ENCODE peak calls at places on chromosomes 12 and 14, in nine cellular contexts. One of them, this sample, is unnamed.
A peak's percentile ranks its signal among the peaks of the same experiment; 100 is the strongest.

GRCh38 chr12:65895759-65896656 is 71.7 kb downstream of the HMGA2 start:
- DNase-seq in fibroblast of lung: no peak
- DNase-seq in Caco-2: peak; percentile 64
- DNase-seq in upper lobe of left lung: no peak
- DNase-seq in kidney epithelial cell: no peak
- DNase-seq in uterus: no peak
- DNase-seq in upper lobe of right lung: no peak
- DNase-seq in suprapubic skin: no peak
- DNase-seq in endodermal cell: peak; percentile 72
- DNase-seq in this sample: no peak

GRCh38 chr12:122813310-122813713 is 21.9 kb upstream of the HIP1R start:
- DNase-seq in fibroblast of lung: no peak
- DNase-seq in Caco-2: no peak
- DNase-seq in upper lobe of left lung: no peak
- DNase-seq in kidney epithelial cell: no peak
- DNase-seq in uterus: no peak
- DNase-seq in upper lobe of right lung: no peak
- DNase-seq in suprapubic skin: no peak
- DNase-seq in endodermal cell: no peak
- DNase-seq in this sample: no peak

GRCh38 chr14:32075636-32076277 is 1.3 kb upstream of the ARHGAP5 start:
- DNase-seq in fibroblast of lung: peak; percentile 31
- DNase-seq in Caco-2: no peak
- DNase-seq in upper lobe of left lung: peak; percentile 41
- DNase-seq in kidney epithelial cell: no peak
- DNase-seq in uterus: no peak
- DNase-seq in upper lobe of right lung: no peak
- DNase-seq in suprapubic skin: peak; percentile 83
- DNase-seq in endodermal cell: no peak
- DNase-seq in this sample: peak; percentile 51

GRCh38 chr12:109811624-109811995 is 21.6 kb downstream of the TRPV4 start:
- DNase-seq in fibroblast of lung: no peak
- DNase-seq in Caco-2: peak; percentile 30
- DNase-seq in upper lobe of left lung: no peak
- DNase-seq in kidney epithelial cell: no peak
- DNase-seq in uterus: no peak
- DNase-seq in upper lobe of right lung: no peak
- DNase-seq in suprapubic skin: no peak
- DNase-seq in endodermal cell: peak; percentile 79
- DNase-seq in this sample: no peak

GRCh38 chr14:33062476-33062875 is 123.8 kb downstream of the NPAS3 start:
- DNase-seq in fibroblast of lung: no peak
- DNase-seq in Caco-2: no peak
- DNase-seq in upper lobe of left lung: no peak
- DNase-seq in kidney epithelial cell: no peak
- DNase-seq in uterus: no peak
- DNase-seq in upper lobe of right lung: no peak
- DNase-seq in suprapubic skin: no peak
- DNase-seq in endodermal cell: no peak
- DNase-seq in this sample: no peak

GRCh38 chr12:104180389-104180788 is 35.2 kb upstream of the TXNRD1 start:
- DNase-seq in fibroblast of lung: peak; percentile 15
- DNase-seq in Caco-2: no peak
- DNase-seq in upper lobe of left lung: no peak
- DNase-seq in kidney epithelial cell: no peak
- DNase-seq in uterus: no peak
- DNase-seq in upper lobe of right lung: no peak
- DNase-seq in suprapubic skin: no peak
- DNase-seq in endodermal cell: no peak
- DNase-seq in this sample: no peak

GRCh38 chr14:24307575-24308341 is at the start of gene CIDEB:
- DNase-seq in fibroblast of lung: peak; percentile 53
- DNase-seq in Caco-2: peak; percentile 82
- DNase-seq in upper lobe of left lung: peak; percentile 68
- DNase-seq in kidney epithelial cell: no peak
- DNase-seq in uterus: no peak
- DNase-seq in upper lobe of right lung: no peak
- DNase-seq in suprapubic skin: peak; percentile 86
- DNase-seq in endodermal cell: peak; percentile 91
- DNase-seq in this sample: peak; percentile 76

GRCh38 chr12:78418919-78419318 is 445.7 kb upstream of the SYT1 start:
- DNase-seq in fibroblast of lung: no peak
- DNase-seq in Caco-2: no peak
- DNase-seq in upper lobe of left lung: no peak
- DNase-seq in kidney epithelial cell: no peak
- DNase-seq in uterus: no peak
- DNase-seq in upper lobe of right lung: no peak
- DNase-seq in suprapubic skin: no peak
- DNase-seq in endodermal cell: no peak
- DNase-seq in this sample: no peak

GRCh38 chr14:22567437-22567836 is 21.6 kb downstream of the DAD1 start:
- DNase-seq in fibroblast of lung: no peak
- DNase-seq in Caco-2: no peak
- DNase-seq in upper lobe of left lung: no peak
- DNase-seq in kidney epithelial cell: no peak
- DNase-seq in uterus: no peak
- DNase-seq in upper lobe of right lung: no peak
- DNase-seq in suprapubic skin: no peak
- DNase-seq in endodermal cell: no peak
- DNase-seq in this sample: no peak

GRCh38 chr12:47775100-47775911 is 2.3 kb downstream of the SLC48A1 start:
- DNase-seq in fibroblast of lung: peak; percentile 50
- DNase-seq in Caco-2: no peak
- DNase-seq in upper lobe of left lung: no peak
- DNase-seq in kidney epithelial cell: no peak
- DNase-seq in uterus: no peak
- DNase-seq in upper lobe of right lung: peak; percentile 66
- DNase-seq in suprapubic skin: no peak
- DNase-seq in endodermal cell: no peak
- DNase-seq in this sample: no peak

GRCh38 chr12:49903700-49904423 is at the start of gene FAIM2:
- DNase-seq in fibroblast of lung: peak; percentile 84
- DNase-seq in Caco-2: no peak
- DNase-seq in upper lobe of left lung: no peak
- DNase-seq in kidney epithelial cell: no peak
- DNase-seq in uterus: peak; percentile 81
- DNase-seq in upper lobe of right lung: peak; percentile 77
- DNase-seq in suprapubic skin: no peak
- DNase-seq in endodermal cell: peak; percentile 79
- DNase-seq in this sample: no peak

GRCh38 chr12:115922952-115923564 is 354.4 kb downstream of the MED13L start:
- DNase-seq in fibroblast of lung: peak; percentile 29
- DNase-seq in Caco-2: peak; percentile 63
- DNase-seq in upper lobe of left lung: no peak
- DNase-seq in kidney epithelial cell: no peak
- DNase-seq in uterus: no peak
- DNase-seq in upper lobe of right lung: no peak
- DNase-seq in suprapubic skin: no peak
- DNase-seq in endodermal cell: peak; percentile 54
- DNase-seq in this sample: no peak

GRCh38 chr14:89337912-89338311 is 79.1 kb downstream of the FOXN3 start:
- DNase-seq in fibroblast of lung: peak; percentile 69
- DNase-seq in Caco-2: peak; percentile 13
- DNase-seq in upper lobe of left lung: no peak
- DNase-seq in kidney epithelial cell: no peak
- DNase-seq in uterus: no peak
- DNase-seq in upper lobe of right lung: no peak
- DNase-seq in suprapubic skin: no peak
- DNase-seq in endodermal cell: no peak
- DNase-seq in this sample: no peak

GRCh38 chr14:100698719-100699448 is 27.8 kb upstream of the DLK1 start:
- DNase-seq in fibroblast of lung: no peak
- DNase-seq in Caco-2: no peak
- DNase-seq in upper lobe of left lung: no peak
- DNase-seq in kidney epithelial cell: no peak
- DNase-seq in uterus: no peak
- DNase-seq in upper lobe of right lung: no peak
- DNase-seq in suprapubic skin: no peak
- DNase-seq in endodermal cell: no peak
- DNase-seq in this sample: no peak

GRCh38 chr14:59464651-59465569 is at the start of gene GPR135:
- DNase-seq in fibroblast of lung: peak; percentile 42
- DNase-seq in Caco-2: peak; percentile 77
- DNase-seq in upper lobe of left lung: peak; percentile 67
- DNase-seq in kidney epithelial cell: no peak
- DNase-seq in uterus: peak; percentile 67
- DNase-seq in upper lobe of right lung: peak; percentile 83
- DNase-seq in suprapubic skin: peak; percentile 82
- DNase-seq in endodermal cell: peak; percentile 91
- DNase-seq in this sample: peak; percentile 46
- TF ChIP-seq CTCF in fibroblast of lung: no peak
- TF ChIP-seq CTCF in Caco-2: no peak
- TF ChIP-seq CTCF in upper lobe of left lung: no peak
- TF ChIP-seq CTCF in kidney epithelial cell: no peak
- TF ChIP-seq CTCF in uterus: no peak
- TF ChIP-seq CTCF in upper lobe of right lung: no peak
- TF ChIP-seq CTCF in suprapubic skin: no peak
- TF ChIP-seq CTCF in endodermal cell: no peak
- TF ChIP-seq CTCF in this sample: no peak

DNA sequence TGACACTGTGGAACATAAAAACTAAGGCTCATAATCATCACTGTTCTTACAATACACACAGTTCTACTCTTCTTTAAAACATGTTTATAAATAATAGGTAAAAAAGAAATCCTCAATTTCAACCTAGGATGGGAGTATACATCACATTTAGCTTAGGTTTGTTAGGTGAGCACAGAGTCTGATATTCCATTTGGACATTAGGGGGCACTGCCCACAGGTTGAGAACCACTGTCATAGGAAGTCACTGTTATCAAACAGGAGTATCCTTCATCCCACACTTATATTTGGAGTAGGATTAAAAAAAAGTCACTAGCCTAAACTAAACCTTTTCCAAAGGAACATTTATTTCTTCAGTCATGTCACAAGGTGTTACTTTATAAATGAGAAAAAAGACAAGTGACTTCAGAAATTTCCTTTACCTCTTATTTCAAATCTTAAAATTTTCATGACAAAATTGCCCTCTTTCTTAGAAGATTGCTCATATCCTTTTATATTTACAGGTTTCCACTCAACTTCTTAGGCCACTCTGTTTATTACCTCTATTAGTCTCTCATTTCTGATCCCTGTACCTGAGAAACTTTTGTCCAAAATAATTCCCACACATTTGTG is 240.6 kb downstream of the CPNE8 start:
- DNase-seq in fibroblast of lung: no peak
- DNase-seq in Caco-2: peak; percentile 45
- DNase-seq in upper lobe of left lung: no peak
- DNase-seq in kidney epithelial cell: no peak
- DNase-seq in uterus: no peak
- DNase-seq in upper lobe of right lung: no peak
- DNase-seq in suprapubic skin: no peak
- DNase-seq in endodermal cell: peak; percentile 73
- DNase-seq in this sample: no peak
- TF ChIP-seq CTCF in fibroblast of lung: no peak
- TF ChIP-seq CTCF in Caco-2: peak; percentile 48
- TF ChIP-seq CTCF in upper lobe of left lung: peak; percentile 34
- TF ChIP-seq CTCF in kidney epithelial cell: peak; percentile 75
- TF ChIP-seq CTCF in uterus: no peak
- TF ChIP-seq CTCF in upper lobe of right lung: peak; percentile 38
- TF ChIP-seq CTCF in suprapubic skin: peak; percentile 26
- TF ChIP-seq CTCF in endodermal cell: peak; percentile 85
- TF ChIP-seq CTCF in this sample: peak; percentile 60

DNA sequence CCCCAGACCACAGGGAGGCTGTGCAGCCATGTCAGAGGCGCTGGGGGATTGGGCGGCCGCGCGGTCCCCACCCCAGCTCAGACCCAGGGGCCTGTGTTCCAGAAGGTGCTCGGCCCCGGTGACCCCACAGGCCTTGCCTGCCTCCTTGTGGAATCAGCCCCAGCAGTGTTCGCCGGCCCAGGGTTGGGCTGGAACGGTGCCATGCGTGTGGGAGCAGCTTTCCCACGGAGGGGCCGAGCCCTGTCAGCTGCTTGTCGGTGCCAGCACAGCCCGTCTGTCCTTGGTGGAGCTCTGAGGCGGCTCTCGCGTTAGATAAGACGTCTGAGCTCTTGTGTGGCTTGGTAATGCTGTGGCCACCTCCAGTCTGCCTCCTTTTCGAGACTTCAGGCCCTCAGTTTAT is 8.5 kb downstream of the ZFYVE21 start:
- DNase-seq in fibroblast of lung: peak; percentile 33
- DNase-seq in Caco-2: no peak
- DNase-seq in upper lobe of left lung: no peak
- DNase-seq in kidney epithelial cell: no peak
- DNase-seq in uterus: peak; percentile 63
- DNase-seq in upper lobe of right lung: no peak
- DNase-seq in suprapubic skin: no peak
- DNase-seq in endodermal cell: no peak
- DNase-seq in this sample: no peak
- TF ChIP-seq CTCF in fibroblast of lung: no peak
- TF ChIP-seq CTCF in Caco-2: no peak
- TF ChIP-seq CTCF in upper lobe of left lung: no peak
- TF ChIP-seq CTCF in kidney epithelial cell: no peak
- TF ChIP-seq CTCF in uterus: peak; percentile 20
- TF ChIP-seq CTCF in upper lobe of right lung: peak; percentile 6
- TF ChIP-seq CTCF in suprapubic skin: peak; percentile 15
- TF ChIP-seq CTCF in endodermal cell: no peak
- TF ChIP-seq CTCF in this sample: no peak

GRCh38 chr12:17809206-17809605 is 280.8 kb downstream of the RERGL start:
- DNase-seq in fibroblast of lung: no peak
- DNase-seq in Caco-2: no peak
- DNase-seq in upper lobe of left lung: no peak
- DNase-seq in kidney epithelial cell: no peak
- DNase-seq in uterus: no peak
- DNase-seq in upper lobe of right lung: no peak
- DNase-seq in suprapubic skin: no peak
- DNase-seq in endodermal cell: no peak
- DNase-seq in this sample: no peak
- TF ChIP-seq CTCF in fibroblast of lung: no peak
- TF ChIP-seq CTCF in Caco-2: no peak
- TF ChIP-seq CTCF in upper lobe of left lung: no peak
- TF ChIP-seq CTCF in kidney epithelial cell: no peak
- TF ChIP-seq CTCF in uterus: no peak
- TF ChIP-seq CTCF in upper lobe of right lung: no peak
- TF ChIP-seq CTCF in suprapubic skin: no peak
- TF ChIP-seq CTCF in endodermal cell: peak; percentile 82
- TF ChIP-seq CTCF in this sample: no peak

GRCh38 chr14:74612346-74613021 is 447 bp upstream of the LTBP2 start:
- DNase-seq in fibroblast of lung: peak; percentile 75
- DNase-seq in Caco-2: peak; percentile 94
- DNase-seq in upper lobe of left lung: peak; percentile 84
- DNase-seq in kidney epithelial cell: no peak
- DNase-seq in uterus: peak; percentile 74
- DNase-seq in upper lobe of right lung: peak; percentile 90
- DNase-seq in suprapubic skin: peak; percentile 88
- DNase-seq in endodermal cell: peak; percentile 94
- DNase-seq in this sample: peak; percentile 68
- TF ChIP-seq CTCF in fibroblast of lung: peak; percentile 44
- TF ChIP-seq CTCF in Caco-2: peak; percentile 66
- TF ChIP-seq CTCF in upper lobe of left lung: peak; percentile 97
- TF ChIP-seq CTCF in kidney epithelial cell: peak; percentile 38
- TF ChIP-seq CTCF in uterus: peak; percentile 98
- TF ChIP-seq CTCF in upper lobe of right lung: peak; percentile 56
- TF ChIP-seq CTCF in suprapubic skin: peak; percentile 73
- TF ChIP-seq CTCF in endodermal cell: peak; percentile 81
- TF ChIP-seq CTCF in this sample: peak; percentile 75